ENCODE peak calls at places on chromosomes 2 and 18, in five cellular contexts. One of them, this sample, is unnamed. For H3K9me3 and H3K4me1, the result is how much of the 10 kb centered on the place peaks cover.

GRCh38 chr2:44705356-44705755 is 236.1 kb upstream of the SIX3 start:
- DNase-seq in neural progenitor cell: peak
- DNase-seq in fibroblast of lung: no peak
- DNase-seq in body of pancreas: no peak
- DNase-seq in keratinocyte: no peak
- DNase-seq in this sample: no peak

GRCh38 chr2:110731064-110731463 is 1.3 kb upstream of the ACOXL start:
- DNase-seq in neural progenitor cell: no peak
- DNase-seq in body of pancreas: no peak
- DNase-seq in fibroblast of lung: no peak
- DNase-seq in keratinocyte: no peak
- DNase-seq in this sample: no peak

GRCh38 chr2:235270951-235271350 is 222.9 kb upstream of the AGAP1 start:
- DNase-seq in keratinocyte: no peak
- DNase-seq in neural progenitor cell: no peak
- DNase-seq in body of pancreas: no peak
- DNase-seq in fibroblast of lung: peak
- DNase-seq in this sample: no peak

GRCh38 chr2:103808814-103809213 is 1045.1 kb upstream of the POU3F3 start:
- DNase-seq in neural progenitor cell: peak
- DNase-seq in body of pancreas: no peak
- DNase-seq in fibroblast of lung: no peak
- DNase-seq in keratinocyte: no peak
- DNase-seq in this sample: no peak

GRCh38 chr2:222973237-222973636 is 78.8 kb upstream of the KCNE4 start:
- DNase-seq in fibroblast of lung: peak
- DNase-seq in neural progenitor cell: no peak
- DNase-seq in body of pancreas: no peak
- DNase-seq in keratinocyte: no peak
- DNase-seq in this sample: no peak

GRCh38 chr2:74052732-74053712 is 68.3 kb downstream of the TET3 start:
- DNase-seq in neural progenitor cell: no peak
- DNase-seq in keratinocyte: no peak
- DNase-seq in fibroblast of lung: peak
- DNase-seq in body of pancreas: no peak
- DNase-seq in this sample: no peak

GRCh38 chr2:127080941-127081769 is 25.8 kb downstream of the BIN1 start:
- DNase-seq in fibroblast of lung: peak
- DNase-seq in neural progenitor cell: no peak
- DNase-seq in body of pancreas: no peak
- DNase-seq in keratinocyte: no peak
- DNase-seq in this sample: no peak

GRCh38 chr2:64143154-64144056 is 815 bp downstream of the PELI1 start:
- DNase-seq in keratinocyte: no peak
- DNase-seq in fibroblast of lung: peak
- DNase-seq in neural progenitor cell: peak
- DNase-seq in body of pancreas: peak
- DNase-seq in this sample: peak

GRCh38 chr18:9742588-9743131 is 34.6 kb downstream of the RAB31 start:
- DNase-seq in keratinocyte: no peak
- DNase-seq in fibroblast of lung: peak
- DNase-seq in neural progenitor cell: no peak
- DNase-seq in body of pancreas: no peak
- DNase-seq in this sample: no peak

GRCh38 chr18:13386891-13387801 is 168.6 kb downstream of the LDLRAD4 start:
- DNase-seq in body of pancreas: no peak
- DNase-seq in fibroblast of lung: no peak
- DNase-seq in neural progenitor cell: no peak
- DNase-seq in keratinocyte: no peak
- DNase-seq in this sample: no peak

GRCh38 chr18:26652501-26652900 is 104.1 kb upstream of the KCTD1 start:
- DNase-seq in fibroblast of lung: no peak
- DNase-seq in body of pancreas: no peak
- DNase-seq in keratinocyte: no peak
- DNase-seq in neural progenitor cell: peak
- DNase-seq in this sample: no peak

GRCh38 chr18:46437019-46437418 is 220.0 kb downstream of the LOXHD1 start:
- DNase-seq in neural progenitor cell: no peak
- DNase-seq in fibroblast of lung: no peak
- DNase-seq in body of pancreas: no peak
- DNase-seq in keratinocyte: no peak
- DNase-seq in this sample: no peak

DNA sequence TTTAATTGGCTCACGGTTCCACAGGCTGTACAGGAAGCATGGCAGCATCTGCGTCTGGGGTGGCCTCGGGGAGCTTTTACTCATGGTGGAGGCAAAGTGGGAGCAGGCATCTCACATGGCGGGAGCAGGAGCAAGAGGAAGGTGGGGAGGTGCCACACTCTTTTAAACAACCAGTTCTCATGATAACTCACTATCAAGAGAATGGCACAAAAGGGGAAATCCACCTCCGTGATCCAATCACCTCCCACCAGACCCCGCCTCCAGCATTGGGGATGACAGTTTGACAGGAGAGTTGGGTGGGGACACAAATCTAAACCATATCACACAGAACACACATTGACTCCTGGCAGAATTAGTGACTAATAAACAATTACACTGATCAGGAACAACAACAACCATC is 68.6 kb upstream of the ACKR3 start:
- DNase-seq in body of pancreas: no peak
- DNase-seq in fibroblast of lung: no peak
- DNase-seq in neural progenitor cell: no peak
- DNase-seq in keratinocyte: no peak
- DNase-seq in this sample: no peak
- H3K9me3 ChIP-seq in body of pancreas: under half
- H3K9me3 ChIP-seq in fibroblast of lung: under half
- H3K9me3 ChIP-seq in neural progenitor cell: under half
- H3K9me3 ChIP-seq in keratinocyte: under half
- H3K9me3 ChIP-seq in this sample: under half

GRCh38 chr2:191171708-191172355 is 21.0 kb upstream of the STAT4 start:
- DNase-seq in fibroblast of lung: peak
- DNase-seq in keratinocyte: peak
- DNase-seq in neural progenitor cell: peak
- DNase-seq in body of pancreas: no peak
- DNase-seq in this sample: no peak
- H3K4me1 ChIP-seq in fibroblast of lung: under half
- H3K4me1 ChIP-seq in keratinocyte: half or more
- H3K4me1 ChIP-seq in neural progenitor cell: under half
- H3K4me1 ChIP-seq in body of pancreas: under half
- H3K4me1 ChIP-seq in this sample: half or more

GRCh38 chr2:121297217-121297830 is 12.3 kb upstream of the TFCP2L1 start:
- DNase-seq in keratinocyte: no peak
- DNase-seq in neural progenitor cell: peak
- DNase-seq in fibroblast of lung: peak
- DNase-seq in body of pancreas: peak
- DNase-seq in this sample: peak
- H3K9me3 ChIP-seq in keratinocyte: under half
- H3K9me3 ChIP-seq in neural progenitor cell: under half
- H3K9me3 ChIP-seq in fibroblast of lung: under half
- H3K9me3 ChIP-seq in body of pancreas: under half
- H3K9me3 ChIP-seq in this sample: under half

DNA sequence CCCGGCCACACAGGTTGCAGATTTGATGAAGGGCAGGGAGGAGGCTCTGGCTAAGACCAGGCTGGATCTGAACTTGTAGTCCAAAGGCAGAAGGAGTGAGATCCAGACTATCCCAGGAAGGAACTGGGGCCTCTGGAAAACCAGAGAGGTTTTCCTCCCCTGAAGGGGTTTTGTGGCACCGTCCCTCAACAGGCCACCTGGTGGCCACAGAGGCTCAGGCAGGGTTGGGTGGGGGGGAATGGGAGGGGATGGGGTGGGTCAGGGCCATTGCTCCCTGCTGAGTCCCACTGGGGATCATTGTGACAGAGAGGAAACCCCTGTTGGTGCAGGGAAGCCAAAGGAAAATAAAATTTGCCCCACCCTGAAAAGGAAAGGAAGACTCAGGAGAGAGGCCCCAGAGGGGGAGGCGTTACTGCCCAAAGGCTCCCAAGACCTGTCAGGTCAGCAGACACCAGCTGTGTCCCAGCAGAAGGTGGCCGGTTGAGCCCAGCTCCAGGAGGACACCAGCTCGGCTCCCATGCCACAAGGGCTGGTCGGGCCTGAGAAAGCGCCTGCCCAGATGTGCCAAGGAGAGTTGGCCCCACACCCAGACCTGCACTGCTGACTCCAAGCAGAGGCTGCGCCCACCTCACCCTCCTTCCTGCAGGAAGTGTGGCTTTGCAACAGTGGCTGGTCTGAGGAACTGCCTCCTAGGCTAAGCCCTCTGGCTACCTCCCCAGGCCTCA is 37.3 kb upstream of the PTMA start:
- DNase-seq in body of pancreas: no peak
- DNase-seq in neural progenitor cell: peak
- DNase-seq in fibroblast of lung: no peak
- DNase-seq in keratinocyte: no peak
- DNase-seq in this sample: no peak
- H3K4me1 ChIP-seq in body of pancreas: under half
- H3K4me1 ChIP-seq in neural progenitor cell: under half
- H3K4me1 ChIP-seq in fibroblast of lung: under half
- H3K4me1 ChIP-seq in keratinocyte: under half
- H3K4me1 ChIP-seq in this sample: under half